ENCODE peak calls at places on chromosomes 1 and 21, in eight cellular contexts. H is HCT116, Z is lower lobe of right lung, K is progenitor cell of endocrine pancreas, J is glutamatergic neuron, M is AG04450, I is heart right ventricle, E is stomach. Y is an unnamed sample.

GRCh38 chr1:35454616-35455015 is 102.6 kb downstream of the KIAA0319L start:
- DNase-seq in H (no peak), Z (no peak), K (no peak), J (no peak), M (peak), I (no peak), E (no peak), Y (no peak)

GRCh38 chr1:86714159-86714558 is 9.8 kb downstream of the SH3GLB1 start:
- DNase-seq in H (no peak), Z (no peak), K (no peak), J (no peak), M (no peak), I (no peak), E (no peak), Y (no peak)

GRCh38 chr1:227938911-227939790 is 8.6 kb downstream of the WNT9A start:
- DNase-seq in H (no peak), Z (peak), K (no peak), J (no peak), M (no peak), I (no peak), E (peak), Y (no peak)

GRCh38 chr21:34152500-34152899 is 79.1 kb downstream of the MRPS6 start:
- DNase-seq in H (no peak), Z (no peak), K (no peak), J (no peak), M (no peak), I (no peak), E (no peak), Y (no peak)

GRCh38 chr1:235979716-235980338 is 85.1 kb downstream of the NID1 start:
- DNase-seq in H (no peak), Z (no peak), K (no peak), J (no peak), M (no peak), I (no peak), E (no peak), Y (peak)

GRCh38 chr1:223708651-223709268 is 3.6 kb upstream of the CAPN2 start:
- DNase-seq in H (no peak), Z (no peak), K (no peak), J (no peak), M (no peak), I (no peak), E (no peak), Y (no peak)

GRCh38 chr1:8871539-8871935 is 6.9 kb downstream of the ENO1 start:
- DNase-seq in H (no peak), Z (no peak), K (no peak), J (no peak), M (no peak), I (no peak), E (no peak), Y (no peak)

GRCh38 chr21:32135401-32136363 is 143.2 kb downstream of the MIS18A start:
- DNase-seq in H (no peak), Z (no peak), K (no peak), J (no peak), M (no peak), I (no peak), E (no peak), Y (no peak)

GRCh38 chr1:25523512-25523911 is 19.9 kb upstream of the LDLRAP1 start:
- DNase-seq in H (no peak), Z (no peak), K (no peak), J (peak), M (no peak), I (no peak), E (no peak), Y (no peak)
- TF ChIP-seq CTCF in H (peak), Z (no peak), K (no peak), J (no peak), M (no peak), I (peak), E (no peak), Y (no peak)

GRCh38 chr1:6280761-6281451 is 20.0 kb upstream of the GPR153 start:
- DNase-seq in H (no peak), Z (peak), K (peak), J (peak), M (no peak), I (no peak), E (no peak), Y (peak)
- TF ChIP-seq CTCF in H (peak), Z (peak), K (peak), J (peak), M (peak), I (peak), E (no peak), Y (peak)

GRCh38 chr1:63914706-63915105 is 140.9 kb downstream of the ROR1 start:
- DNase-seq in H (no peak), Z (no peak), K (no peak), J (no peak), M (no peak), I (no peak), E (no peak), Y (no peak)

GRCh38 chr1:63914241-63914640 is 140.4 kb downstream of the ROR1 start:
- DNase-seq in H (no peak), Z (no peak), K (no peak), J (no peak), M (no peak), I (no peak), E (no peak), Y (no peak)

GRCh38 chr1:63913533-63913932 is 139.7 kb downstream of the ROR1 start:
- DNase-seq in H (no peak), Z (no peak), K (no peak), J (no peak), M (no peak), I (no peak), E (no peak), Y (no peak)

GRCh38 chr1:63916485-63917360 is 142.9 kb downstream of the ROR1 start:
- DNase-seq in H (no peak), Z (no peak), K (no peak), J (no peak), M (no peak), I (no peak), E (peak), Y (no peak)

GRCh38 chr1:63915121-63915520 is 141.3 kb downstream of the ROR1 start:
- DNase-seq in H (no peak), Z (no peak), K (no peak), J (no peak), M (no peak), I (no peak), E (no peak), Y (no peak)
- TF ChIP-seq CTCF in H (peak), Z (no peak), K (no peak), J (no peak), M (peak), I (peak), E (no peak), Y (peak)

DNA sequence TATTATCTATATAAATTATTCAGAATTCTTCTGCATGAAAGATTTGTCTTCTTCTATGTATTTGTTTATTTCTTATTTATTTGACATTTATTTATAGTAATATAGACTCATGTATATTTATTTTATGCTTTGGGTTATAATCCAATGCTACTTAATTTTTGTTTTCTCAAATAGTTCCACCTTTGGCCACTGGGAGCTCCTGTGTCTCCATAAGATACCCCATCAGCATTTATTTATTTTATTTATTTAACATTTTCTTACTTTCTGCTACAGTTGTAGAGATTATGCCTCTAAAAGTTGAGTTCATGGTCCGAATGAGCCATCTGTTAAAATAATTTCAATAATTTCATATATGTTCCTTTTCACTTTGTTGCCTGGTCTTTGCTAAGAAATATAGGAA is 289.4 kb downstream of the ADGRL2 start:
- DNase-seq in H (no peak), Z (no peak), K (no peak), J (no peak), M (no peak), I (no peak), E (no peak), Y (no peak)
- TF ChIP-seq CTCF in H (peak), Z (peak), K (peak), J (peak), M (peak), I (no peak), E (no peak), Y (peak)

GRCh38 chr1:165152727-165153126 is 203.8 kb downstream of the LMX1A start:
- DNase-seq in H (no peak), Z (no peak), K (peak), J (peak), M (no peak), I (no peak), E (no peak), Y (no peak)
- TF ChIP-seq CTCF in H (peak), Z (no peak), K (peak), J (peak), M (no peak), I (peak), E (no peak), Y (peak)

Y was measured in neural crest cell.